ENCODE peak calls at places on chromosome 6, in seven cellular contexts. One of them, this sample, is unnamed.
A peak's percentile ranks its signal among the peaks of the same experiment; 100 is the strongest.

GRCh38 chr6:139743629-139744028 is 369.2 kb upstream of the CITED2 start:
- DNase-seq in NCI-H226: peak; percentile 92
- DNase-seq in endodermal cell: no peak
- DNase-seq in heart right ventricle: no peak
- DNase-seq in NCI-H460: peak; percentile 51
- DNase-seq in WTC11: no peak
- DNase-seq in RCC 7860: peak; percentile 92
- DNase-seq in this sample: no peak

GRCh38 chr6:13487122-13488014 is at the start of gene GFOD1:
- DNase-seq in endodermal cell: peak; percentile 96
- DNase-seq in NCI-H226: peak; percentile 80
- DNase-seq in heart right ventricle: peak; percentile 90
- DNase-seq in RCC 7860: peak; percentile 53
- DNase-seq in WTC11: peak; percentile 83
- DNase-seq in NCI-H460: peak; percentile 76
- DNase-seq in this sample: peak; percentile 93

GRCh38 chr6:4405609-4406212 is 270.3 kb upstream of the ECI2 start:
- DNase-seq in NCI-H460: no peak
- DNase-seq in NCI-H226: no peak
- DNase-seq in endodermal cell: peak; percentile 67
- DNase-seq in WTC11: peak; percentile 28
- DNase-seq in heart right ventricle: no peak
- DNase-seq in RCC 7860: no peak
- DNase-seq in this sample: no peak

GRCh38 chr6:81881660-81882059 is 129.2 kb upstream of the TENT5A start:
- DNase-seq in heart right ventricle: no peak
- DNase-seq in NCI-H460: no peak
- DNase-seq in WTC11: no peak
- DNase-seq in endodermal cell: no peak
- DNase-seq in NCI-H226: no peak
- DNase-seq in RCC 7860: no peak
- DNase-seq in this sample: no peak

GRCh38 chr6:34044945-34045595 is 100.8 kb downstream of the GRM4 start:
- DNase-seq in heart right ventricle: no peak
- DNase-seq in RCC 7860: no peak
- DNase-seq in NCI-H460: no peak
- DNase-seq in WTC11: no peak
- DNase-seq in NCI-H226: no peak
- DNase-seq in endodermal cell: peak; percentile 63
- DNase-seq in this sample: no peak

GRCh38 chr6:77650098-77650663 is 2.7 kb upstream of the MEI4 start:
- DNase-seq in endodermal cell: peak; percentile 96
- DNase-seq in RCC 7860: no peak
- DNase-seq in NCI-H226: no peak
- DNase-seq in NCI-H460: no peak
- DNase-seq in heart right ventricle: peak; percentile 16
- DNase-seq in WTC11: peak; percentile 94
- DNase-seq in this sample: no peak

GRCh38 chr6:4928426-4928825 is 75.4 kb downstream of the RPP40 start:
- DNase-seq in heart right ventricle: no peak
- DNase-seq in RCC 7860: peak; percentile 59
- DNase-seq in WTC11: no peak
- DNase-seq in NCI-H226: peak; percentile 33
- DNase-seq in endodermal cell: no peak
- DNase-seq in NCI-H460: no peak
- DNase-seq in this sample: no peak

GRCh38 chr6:113120214-113120576 is 737.0 kb upstream of the MARCKS start:
- DNase-seq in NCI-H226: peak; percentile 91
- DNase-seq in NCI-H460: no peak
- DNase-seq in endodermal cell: no peak
- DNase-seq in RCC 7860: peak; percentile 91
- DNase-seq in WTC11: no peak
- DNase-seq in heart right ventricle: no peak
- DNase-seq in this sample: no peak

GRCh38 chr6:26322645-26323482 is 42.1 kb upstream of the BTN3A2 start:
- DNase-seq in WTC11: peak; percentile 52
- DNase-seq in NCI-H226: peak; percentile 87
- DNase-seq in heart right ventricle: peak; percentile 48
- DNase-seq in RCC 7860: peak; percentile 99
- DNase-seq in NCI-H460: peak; percentile 85
- DNase-seq in endodermal cell: peak; percentile 86
- DNase-seq in this sample: peak; percentile 87

This sample was measured in osteocyte.